ENCODE peak calls at places on chromosome X, in four cellular contexts. Z is MM.1S, U is GM06990, O is lower lobe of right lung. K is an unnamed sample.

GRCh38 chrX:49260221-49260985 is 4.1 kb downstream of the FOXP3 start:
- DNase-seq in O (no peak), U (no peak), Z (no peak), K (no peak)

GRCh38 chrX:31112226-31112999 is 40.6 kb upstream of the FTHL17 start:
- DNase-seq in Z (no peak), U (no peak), O (no peak), K (no peak)

GRCh38 chrX:30577362-30577961 is at the start of gene TASL:
- DNase-seq in U (peak), Z (peak), O (peak), K (peak)

GRCh38 chrX:65685112-65685511 is 17.7 kb downstream of the MSN start:
- DNase-seq in O (no peak), Z (no peak), U (no peak), K (no peak)

GRCh38 chrX:13938053-13938765 is 91.5 kb downstream of the GEMIN8 start:
- DNase-seq in Z (peak), O (peak), U (peak), K (peak)

GRCh38 chrX:150542846-150543229 is 25.6 kb upstream of the MTM1 start:
- DNase-seq in O (no peak), Z (no peak), U (no peak), K (no peak)

GRCh38 chrX:111124418-111124817 is 28.4 kb downstream of the PAK3 start:
- DNase-seq in O (no peak), U (no peak), Z (peak), K (peak)

GRCh38 chrX:56995271-56995994 is at the start of gene SPIN3:
- DNase-seq in U (peak), O (peak), Z (peak), K (peak)

GRCh38 chrX:123822965-123823364 is 36.9 kb upstream of the XIAP start:
- DNase-seq in O (no peak), U (no peak), Z (no peak), K (no peak)

GRCh38 chrX:8879750-8880149 is 78.6 kb upstream of the FAM9A start:
- DNase-seq in U (no peak), Z (peak), O (peak), K (peak)

GRCh38 chrX:24990585-24990984 is 25.2 kb downstream of the ARX start:
- DNase-seq in Z (no peak), O (no peak), U (no peak), K (no peak)

GRCh38 chrX:98407526-98408049 is 1523.9 kb downstream of the RPA4 start:
- DNase-seq in O (no peak), U (no peak), Z (no peak), K (no peak)

GRCh38 chrX:11890843-11891514 is 132.9 kb downstream of the MSL3 start:
- DNase-seq in O (peak), U (no peak), Z (no peak), K (no peak)

GRCh38 chrX:108361316-108361715 is 76.9 kb downstream of the COL4A6 start:
- DNase-seq in U (no peak), Z (no peak), O (no peak), K (no peak)

GRCh38 chrX:139759637-139760036 is 51.7 kb upstream of the MCF2 start:
- DNase-seq in U (no peak), O (no peak), Z (peak), K (peak)

GRCh38 chrX:10199212-10199611 is 42.4 kb downstream of the CLCN4 start:
- DNase-seq in Z (no peak), O (peak), U (peak), K (peak)

GRCh38 chrX:131812847-131813825 is 210.0 kb upstream of the STK26 start:
- DNase-seq in Z (peak), O (no peak), U (peak), K (peak)

DNA sequence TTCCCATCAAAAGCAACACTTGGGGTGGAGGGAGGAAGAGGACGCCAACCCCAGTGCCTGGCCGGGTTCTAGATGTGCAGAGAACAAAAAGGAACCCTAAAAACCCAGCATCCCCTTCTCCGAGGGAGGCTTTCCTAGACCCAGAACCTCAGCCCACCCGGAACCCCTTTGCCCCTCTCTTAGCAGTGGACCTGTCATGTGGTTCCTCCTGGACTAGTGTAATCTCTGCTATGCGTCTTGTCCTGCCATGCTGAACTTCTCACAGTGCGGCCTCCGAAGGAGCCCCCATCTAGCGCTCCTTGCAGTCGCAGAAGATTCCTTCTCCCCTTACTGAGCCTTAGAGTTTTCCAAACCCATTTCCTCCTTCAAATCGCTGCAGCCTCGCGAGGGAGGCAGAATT is 1.1 kb upstream of the PRRG3 start:
- DNase-seq in O (no peak), U (no peak), Z (no peak), K (no peak)
- H3K4me3 ChIP-seq in O (no peak), U (no peak), Z (no peak), K (no peak)

GRCh38 chrX:134236690-134237362 is at the start of gene CCDC160:
- DNase-seq in U (peak), O (peak), Z (peak), K (peak)
- H3K4me3 ChIP-seq in U (no peak), O (peak), Z (peak), K (no peak)

DNA sequence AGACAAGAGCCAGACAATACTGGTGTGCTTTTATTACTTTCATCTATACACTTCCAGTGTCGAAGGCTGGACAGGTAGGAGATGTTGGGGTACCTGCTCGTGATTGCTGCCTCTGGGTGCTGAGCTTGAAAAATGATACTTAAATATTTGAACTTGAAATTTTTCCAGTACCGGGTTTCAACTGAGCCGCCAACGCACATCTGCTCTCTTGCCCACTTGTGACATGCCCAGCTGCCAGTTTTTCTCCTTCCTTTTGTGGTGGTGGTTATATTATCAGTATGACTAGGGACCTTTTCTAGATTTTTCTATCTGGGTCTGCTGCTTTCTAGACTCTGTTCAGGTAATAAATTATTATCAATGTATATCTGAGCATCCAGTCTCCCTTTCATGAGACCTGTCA is 3.4 kb downstream of the OGT start:
- DNase-seq in U (no peak), O (no peak), Z (peak), K (peak)
- H3K4me3 ChIP-seq in U (peak), O (peak), Z (peak), K (peak)

GRCh38 chrX:2848806-2849420 is 20.2 kb downstream of the GYG2 start:
- DNase-seq in U (no peak), O (no peak), Z (no peak), K (no peak)
- H3K4me3 ChIP-seq in U (no peak), O (no peak), Z (no peak), K (no peak)

GRCh38 chrX:148695362-148695761 is 194.9 kb downstream of the AFF2 start:
- DNase-seq in O (no peak), Z (no peak), U (no peak), K (no peak)

GRCh38 chrX:148698221-148698620 is 197.8 kb downstream of the AFF2 start:
- DNase-seq in O (no peak), Z (no peak), U (no peak), K (no peak)

DNA sequence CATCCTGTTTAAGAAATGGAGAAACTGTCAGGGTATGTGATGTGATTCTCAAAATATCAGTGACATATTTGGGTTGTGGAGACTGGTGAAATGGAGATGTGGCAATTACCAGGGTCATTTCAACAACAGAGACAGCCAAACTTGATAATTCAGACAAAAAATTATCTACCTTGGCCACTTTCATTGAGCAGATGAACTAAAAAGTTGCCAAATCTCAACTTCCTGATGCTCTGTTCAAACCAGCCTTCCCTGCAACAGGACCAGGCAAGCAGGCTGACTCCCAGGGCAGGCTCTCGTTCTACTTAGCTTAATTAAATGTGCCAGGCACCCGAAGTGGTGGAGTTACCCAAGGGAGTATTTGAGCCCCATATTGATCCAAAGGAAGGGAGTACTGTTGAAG is 199.6 kb downstream of the AFF2 start:
- DNase-seq in O (no peak), U (no peak), Z (no peak), K (no peak)
- H3K4me3 ChIP-seq in O (no peak), U (no peak), Z (no peak), K (no peak)

K was measured in GM12865.